ENCODE peak calls at places on chromosomes 12 and 14, in five cellular contexts. N is activated naive CD4-positive, alpha-beta T cell treated with anti-CD3 and anti-CD28 coated beads, Interleukin-2, amount 50 U/mL, for 16 hours; A is left ventricle myocardium inferior; G is HEK293T; Q is GM04503. B is an unnamed sample.

GRCh38 chr12:130462558-130462924 is 124.9 kb downstream of the PIWIL1 start:
- DNase-seq in N (no peak), A (no peak), G (no peak), Q (no peak), B (no peak)

GRCh38 chr14:67710209-67710608 is 8.5 kb downstream of the RDH12 start:
- DNase-seq in N (no peak), A (no peak), G (no peak), Q (no peak), B (no peak)

GRCh38 chr12:109154485-109155438 is 38.4 kb downstream of the ACACB start:
- DNase-seq in N (peak), A (peak), G (peak), Q (no peak), B (peak)

GRCh38 chr12:103813949-103814348 is 27.1 kb downstream of the NT5DC3 start:
- DNase-seq in N (no peak), A (no peak), G (no peak), Q (no peak), B (no peak)

GRCh38 chr14:100844082-100844408 is 18.1 kb downstream of the MEG3 start:
- DNase-seq in N (no peak), A (no peak), G (no peak), Q (no peak), B (no peak)

GRCh38 chr12:58741226-58741625 is 179.1 kb downstream of the LRIG3 start:
- DNase-seq in N (no peak), A (no peak), G (no peak), Q (no peak), B (no peak)

GRCh38 chr14:31895206-31895605 is 181.9 kb upstream of the ARHGAP5 start:
- DNase-seq in N (no peak), A (no peak), G (no peak), Q (no peak), B (peak)

GRCh38 chr12:110921262-110921661 is 883 bp upstream of the MYL2 start:
- DNase-seq in N (no peak), A (no peak), G (no peak), Q (no peak), B (peak)

GRCh38 chr14:88825503-88825902 is 1.1 kb downstream of the TTC8 start:
- DNase-seq in N (no peak), A (no peak), G (no peak), Q (no peak), B (peak)

GRCh38 chr12:121610239-121611149 is 15.8 kb upstream of the ORAI1 start:
- DNase-seq in N (no peak), A (no peak), G (peak), Q (no peak), B (peak)

GRCh38 chr14:96192049-96192448 is 12.6 kb upstream of the BDKRB2 start:
- DNase-seq in N (no peak), A (no peak), G (no peak), Q (no peak), B (no peak)

GRCh38 chr12:2212971-2213869 is 160.4 kb downstream of the CACNA1C start:
- DNase-seq in N (no peak), A (no peak), G (peak), Q (no peak), B (peak)

GRCh38 chr12:25557830-25558436 is 4.8 kb upstream of the LMNTD1 start:
- DNase-seq in N (no peak), A (no peak), G (peak), Q (no peak), B (peak)

GRCh38 chr12:128323115-128323514 is 56.1 kb downstream of the TMEM132C start:
- DNase-seq in N (no peak), A (no peak), G (no peak), Q (no peak), B (no peak)

B was measured in fibroblast of lung.